ENCODE peak calls at places on chromosome 12, in eight cellular contexts. B is amniotic stem cell; S is astrocyte; A is D341Med; P is activated CD4-positive, alpha-beta T cell treated with anti-CD3 and anti-CD28 coated beads, Interleukin-2, amount 50 U/mL, for 1 hour; G is endodermal cell; M is NCI-H748 treated with DMSO at 0.1 percent for 48 hours; H is stimulated activated CD8-positive, alpha-beta memory T cell treated with anti-CD3 and anti-CD28 coated beads, Interleukin-4, amount 100 ng/mL, for 48 hours. D is an unnamed sample.

GRCh38 chr12:56657416-56658379 is 11.9 kb upstream of the ATP5F1B start:
- DNase-seq in B (no peak), G (peak; percentile 36), S (no peak), H (no peak), P (no peak), M (no peak), A (no peak), D (no peak)

GRCh38 chr12:48017921-48018617 is 13.8 kb upstream of the COL2A1 start:
- DNase-seq in B (no peak), M (no peak), H (no peak), G (no peak), S (no peak), P (no peak), A (no peak), D (no peak)

GRCh38 chr12:14928946-14929345 is 9.4 kb downstream of the ERP27 start:
- DNase-seq in B (no peak), G (no peak), S (peak; percentile 18), A (no peak), P (no peak), H (no peak), M (peak; percentile 3), D (no peak)

GRCh38 chr12:32548691-32549412 is 130.2 kb upstream of the DNM1L start:
- DNase-seq in S (peak; percentile 93), M (no peak), B (no peak), A (no peak), G (peak; percentile 45), P (no peak), H (no peak), D (no peak)

GRCh38 chr12:18612971-18613370 is 124.8 kb downstream of the PLCZ1 start:
- DNase-seq in M (no peak), P (no peak), H (no peak), G (no peak), S (no peak), B (no peak), A (no peak), D (no peak)

GRCh38 chr12:110885152-110885840 is 35.1 kb downstream of the MYL2 start:
- DNase-seq in S (no peak), H (no peak), P (no peak), B (no peak), A (no peak), M (no peak), G (peak; percentile 54), D (peak; percentile 75)

GRCh38 chr12:128507470-128507869 is 240.5 kb downstream of the TMEM132C start:
- DNase-seq in B (no peak), H (no peak), P (no peak), A (no peak), M (no peak), S (no peak), G (peak; percentile 18), D (no peak)

GRCh38 chr12:93441111-93441616 is 583 bp downstream of the UBE2N start:
- DNase-seq in S (no peak), H (peak; percentile 47), P (peak; percentile 20), G (no peak), M (no peak), B (no peak), A (no peak), D (no peak)

GRCh38 chr12:131028587-131029338 is 75.1 kb downstream of the ADGRD1 start:
- DNase-seq in H (no peak), S (no peak), M (peak; percentile 9), G (no peak), B (no peak), P (no peak), A (no peak), D (no peak)

GRCh38 chr12:59459966-59460365 is 135.9 kb upstream of the SLC16A7 start:
- DNase-seq in A (no peak), M (no peak), P (no peak), G (no peak), H (no peak), B (peak; percentile 14), S (peak; percentile 60), D (no peak)

GRCh38 chr12:96425321-96425720 is 25.1 kb upstream of the CDK17 start:
- DNase-seq in B (no peak), A (no peak), P (no peak), G (no peak), H (no peak), M (no peak), S (peak; percentile 96), D (no peak)

GRCh38 chr12:6979453-6979852 is 8.7 kb downstream of the EMG1 start:
- DNase-seq in P (no peak), H (no peak), M (no peak), A (no peak), B (no peak), S (no peak), G (no peak), D (no peak)

GRCh38 chr12:10889226-10889625 is 5.2 kb upstream of the PRH1 start:
- DNase-seq in A (no peak), P (no peak), B (no peak), H (no peak), M (no peak), G (no peak), S (no peak), D (no peak)

GRCh38 chr12:49295087-49296001 is at the start of gene PRPH:
- DNase-seq in P (no peak), G (peak; percentile 86), H (no peak), S (no peak), M (no peak), A (no peak), B (no peak), D (no peak)

GRCh38 chr12:96907681-96908163 is 665 bp downstream of the NEDD1 start:
- DNase-seq in A (peak; percentile 43), B (no peak), P (peak; percentile 2), G (peak; percentile 84), S (peak; percentile 36), H (peak; percentile 39), M (no peak), D (peak; percentile 74)

GRCh38 chr12:82696543-82696942 is 9.8 kb downstream of the TMTC2 start:
- DNase-seq in B (no peak), M (no peak), G (no peak), A (no peak), P (no peak), S (no peak), H (no peak), D (no peak)

D was measured in NCI-H82.